ENCODE peak calls at places on chromosomes 7 and 10, in nine cellular contexts. R is stimulated activated CD8-positive, alpha-beta memory T cell treated with anti-CD3 and anti-CD28 coated beads, Interleukin-4, amount 100 ng/mL, for 24 hours; E is A549; Q is Calu3; L is AG09309; K is SJSA1; V is kidney epithelial cell; Y is activated T-cell treated with anti-CD3 and anti-CD28 coated beads for 1 hour; D is AG08395. J is an unnamed sample.

GRCh38 chr7:47371733-47372368 is 210.1 kb downstream of the TNS3 start:
- DNase-seq in R (no peak), E (peak), Q (peak), L (no peak), K (peak), V (peak), Y (no peak), D (no peak), J (no peak)

GRCh38 chr10:117968354-117969182 is 78.2 kb downstream of the RAB11FIP2 start:
- DNase-seq in R (no peak), E (no peak), Q (no peak), L (no peak), K (no peak), V (no peak), Y (no peak), D (no peak), J (no peak)

GRCh38 chr7:42964849-42965805 is 33.0 kb downstream of the MRPL32 start:
- DNase-seq in R (no peak), E (no peak), Q (no peak), L (no peak), K (no peak), V (no peak), Y (no peak), D (no peak), J (no peak)

GRCh38 chr10:4431114-4431862 is 394.7 kb upstream of the AKR1E2 start:
- DNase-seq in R (no peak), E (peak), Q (no peak), L (peak), K (peak), V (peak), Y (no peak), D (peak), J (peak)

GRCh38 chr10:30999084-30999712 is 32.5 kb downstream of the ZNF438 start:
- DNase-seq in R (no peak), E (no peak), Q (no peak), L (no peak), K (peak), V (no peak), Y (no peak), D (no peak), J (no peak)

GRCh38 chr7:821688-822087 is 10.6 kb upstream of the SUN1 start:
- DNase-seq in R (no peak), E (no peak), Q (no peak), L (no peak), K (no peak), V (no peak), Y (no peak), D (no peak), J (no peak)

GRCh38 chr7:114310344-114311118 is 104.1 kb upstream of the FOXP2 start:
- DNase-seq in R (no peak), E (no peak), Q (no peak), L (no peak), K (no peak), V (no peak), Y (no peak), D (no peak), J (no peak)

GRCh38 chr7:90857595-90857994 is 261.5 kb downstream of the CDK14 start:
- DNase-seq in R (no peak), E (no peak), Q (no peak), L (no peak), K (no peak), V (no peak), Y (no peak), D (no peak), J (no peak)

GRCh38 chr10:128730922-128731321 is 604.7 kb upstream of the MKI67 start:
- DNase-seq in R (no peak), E (no peak), Q (no peak), L (no peak), K (no peak), V (no peak), Y (no peak), D (no peak), J (no peak)

GRCh38 chr7:150379590-150380379 is 655 bp downstream of the ZNF775 start:
- DNase-seq in R (no peak), E (peak), Q (no peak), L (no peak), K (peak), V (no peak), Y (no peak), D (peak), J (no peak)

GRCh38 chr10:125121003-125121402 is 39.4 kb downstream of the CTBP2 start:
- DNase-seq in R (no peak), E (no peak), Q (no peak), L (no peak), K (no peak), V (no peak), Y (no peak), D (no peak), J (no peak)

GRCh38 chr7:45573636-45574470 is at the start of gene ADCY1:
- DNase-seq in R (no peak), E (peak), Q (peak), L (no peak), K (no peak), V (no peak), Y (no peak), D (peak), J (no peak)

GRCh38 chr7:20158684-20159083 is 58.5 kb downstream of the MACC1 start:
- DNase-seq in R (no peak), E (no peak), Q (peak), L (no peak), K (no peak), V (no peak), Y (no peak), D (no peak), J (no peak)

GRCh38 chr10:12353399-12354027 is 4.2 kb downstream of the CAMK1D start:
- DNase-seq in R (no peak), E (no peak), Q (no peak), L (no peak), K (no peak), V (no peak), Y (no peak), D (no peak), J (no peak)

GRCh38 chr7:123209786-123210185 is 10.0 kb upstream of the SLC13A1 start:
- DNase-seq in R (no peak), E (no peak), Q (peak), L (no peak), K (peak), V (no peak), Y (no peak), D (no peak), J (no peak)

GRCh38 chr7:101165958-101166602 is 711 bp upstream of the VGF start:
- DNase-seq in R (no peak), E (no peak), Q (no peak), L (no peak), K (no peak), V (no peak), Y (no peak), D (no peak), J (no peak)

GRCh38 chr7:31864646-31865045 is 177.6 kb downstream of the PPP1R17 start:
- DNase-seq in R (no peak), E (no peak), Q (no peak), L (no peak), K (no peak), V (no peak), Y (no peak), D (no peak), J (no peak)

GRCh38 chr10:99938563-99938962 is 71.2 kb downstream of the DNMBP start:
- DNase-seq in R (no peak), E (no peak), Q (no peak), L (no peak), K (peak), V (no peak), Y (no peak), D (no peak), J (no peak)

GRCh38 chr7:158572000-158572828 is 15.4 kb downstream of the PTPRN2 start:
- DNase-seq in R (no peak), E (peak), Q (no peak), L (no peak), K (peak), V (no peak), Y (no peak), D (no peak), J (no peak)

GRCh38 chr10:12709516-12709915 is 292.0 kb downstream of the CCDC3 start:
- DNase-seq in R (no peak), E (peak), Q (no peak), L (no peak), K (no peak), V (no peak), Y (no peak), D (peak), J (peak)

GRCh38 chr10:112953760-112954159 is 3.7 kb downstream of the TCF7L2 start:
- DNase-seq in R (no peak), E (no peak), Q (peak), L (no peak), K (peak), V (no peak), Y (no peak), D (no peak), J (no peak)

GRCh38 chr10:118278649-118279048 is 63.5 kb downstream of the FAM204A start:
- DNase-seq in R (no peak), E (no peak), Q (no peak), L (no peak), K (peak), V (peak), Y (no peak), D (peak), J (no peak)

GRCh38 chr7:112510032-112510742 is 29.4 kb downstream of the LSMEM1 start:
- DNase-seq in R (no peak), E (no peak), Q (no peak), L (peak), K (peak), V (no peak), Y (no peak), D (peak), J (peak)

GRCh38 chr10:59748834-59749233 is 4.4 kb downstream of the MRLN start:
- DNase-seq in R (no peak), E (no peak), Q (no peak), L (no peak), K (no peak), V (peak), Y (no peak), D (no peak), J (no peak)

GRCh38 chr7:69775231-69775771 is 177.0 kb downstream of the AUTS2 start:
- DNase-seq in R (no peak), E (peak), Q (no peak), L (no peak), K (no peak), V (no peak), Y (no peak), D (peak), J (no peak)

GRCh38 chr7:121555558-121555957 is 159.4 kb upstream of the FAM3C start:
- DNase-seq in R (no peak), E (no peak), Q (no peak), L (no peak), K (no peak), V (no peak), Y (no peak), D (no peak), J (no peak)

GRCh38 chr10:30055094-30055701 is 4.2 kb downstream of the JCAD start:
- DNase-seq in R (no peak), E (no peak), Q (no peak), L (no peak), K (peak), V (no peak), Y (no peak), D (peak), J (no peak)

GRCh38 chr7:149196151-149196704 is 882 bp downstream of the ZNF282 start:
- DNase-seq in R (no peak), E (no peak), Q (no peak), L (no peak), K (peak), V (no peak), Y (no peak), D (no peak), J (no peak)

GRCh38 chr7:28052933-28053332 is 127.7 kb downstream of the JAZF1 start:
- DNase-seq in R (no peak), E (no peak), Q (no peak), L (no peak), K (no peak), V (no peak), Y (no peak), D (peak), J (no peak)

GRCh38 chr7:107162466-107162865 is 6.3 kb upstream of the HBP1 start:
- DNase-seq in R (no peak), E (no peak), Q (no peak), L (no peak), K (no peak), V (no peak), Y (no peak), D (no peak), J (no peak)

GRCh38 chr7:3533040-3533439 is 232.0 kb downstream of the SDK1 start:
- DNase-seq in R (no peak), E (no peak), Q (no peak), L (no peak), K (no peak), V (no peak), Y (no peak), D (no peak), J (no peak)

GRCh38 chr10:108275895-108276685 is 1111.6 kb upstream of the SORCS1 start:
- DNase-seq in R (no peak), E (no peak), Q (no peak), L (no peak), K (no peak), V (no peak), Y (no peak), D (no peak), J (no peak)